ENCODE peak calls at places on chromosomes 16 and 17, in nine cellular contexts. K is NCI-H526; U is lower lobe of right lung; D is MG63; N is neural progenitor cell; W is skeletal muscle cell; J is GDM1; V is activated CD8-positive, alpha-beta T cell treated with anti-CD3 and anti-CD28 coated beads, Interleukin-2, amount 10 ng/mL, durations not matched to agents 7 days and 5 days; A is A549. X is an unnamed sample.
A peak's percentile ranks its signal among the peaks of the same experiment; 100 is the strongest.

GRCh38 chr16:74325331-74325730 is 28.7 kb downstream of the PSMD7 start:
- DNase-seq in K (no peak), U (no peak), D (no peak), N (no peak), W (no peak), J (no peak), V (no peak), A (no peak), X (no peak)

GRCh38 chr17:77802811-77803220 is 155.7 kb upstream of the TNRC6C start:
- DNase-seq in K (peak; percentile 79), U (no peak), D (no peak), N (peak; percentile 77), W (no peak), J (no peak), V (no peak), A (no peak), X (peak; percentile 57)

GRCh38 chr16:84095466-84095865 is 21.3 kb downstream of the MBTPS1 start:
- DNase-seq in K (no peak), U (no peak), D (no peak), N (no peak), W (no peak), J (no peak), V (no peak), A (no peak), X (no peak)

GRCh38 chr16:84827131-84827574 is 7.4 kb downstream of the CRISPLD2 start:
- DNase-seq in K (no peak), U (no peak), D (no peak), N (no peak), W (no peak), J (no peak), V (no peak), A (no peak), X (no peak)

GRCh38 chr16:13873835-13874438 is 46.0 kb upstream of the ERCC4 start:
- DNase-seq in K (peak; percentile 44), U (no peak), D (no peak), N (peak; percentile 75), W (no peak), J (no peak), V (no peak), A (peak; percentile 28), X (peak; percentile 44)

GRCh38 chr16:51040637-51041036 is 110.4 kb downstream of the SALL1 start:
- DNase-seq in K (no peak), U (no peak), D (no peak), N (no peak), W (no peak), J (no peak), V (no peak), A (no peak), X (no peak)

GRCh38 chr16:6690741-6691140 is 641.9 kb upstream of the RBFOX1 start:
- DNase-seq in K (no peak), U (no peak), D (no peak), N (no peak), W (no peak), J (no peak), V (no peak), A (no peak), X (no peak)

GRCh38 chr16:82011199-82011641 is at the start of gene SDR42E1:
- DNase-seq in K (peak; percentile 68), U (peak; percentile 81), D (peak; percentile 35), N (no peak), W (no peak), J (no peak), V (peak; percentile 80), A (peak; percentile 70), X (no peak)

GRCh38 chr16:28866454-28866804 is 2.8 kb downstream of the SH2B1 start:
- DNase-seq in K (no peak), U (no peak), D (no peak), N (no peak), W (no peak), J (no peak), V (no peak), A (no peak), X (no peak)

GRCh38 chr16:24041834-24042631 is 206.2 kb downstream of the PRKCB start:
- DNase-seq in K (peak; percentile 47), U (peak; percentile 63), D (peak; percentile 47), N (peak; percentile 82), W (no peak), J (peak; percentile 9), V (peak; percentile 86), A (peak; percentile 65), X (peak; percentile 56)

GRCh38 chr17:58303981-58304734 is 23.4 kb upstream of the MPO start:
- DNase-seq in K (peak; percentile 90), U (peak; percentile 74), D (peak; percentile 56), N (peak; percentile 67), W (no peak), J (peak; percentile 57), V (peak; percentile 74), A (peak; percentile 63), X (peak; percentile 77)

GRCh38 chr16:23537390-23537789 is 19.8 kb downstream of the EARS2 start:
- DNase-seq in K (no peak), U (no peak), D (no peak), N (no peak), W (no peak), J (no peak), V (no peak), A (no peak), X (no peak)

GRCh38 chr17:46009681-46010596 is 10.9 kb downstream of the STH start:
- DNase-seq in K (no peak), U (no peak), D (no peak), N (no peak), W (no peak), J (no peak), V (no peak), A (peak; percentile 73), X (no peak)

GRCh38 chr17:16255481-16255901 is 38.5 kb downstream of the PIGL start:
- DNase-seq in K (no peak), U (peak; percentile 47), D (peak; percentile 74), N (peak; percentile 70), W (no peak), J (no peak), V (no peak), A (no peak), X (peak; percentile 57)

GRCh38 chr16:49859139-49859947 is 3.4 kb upstream of the ZNF423 start:
- DNase-seq in K (no peak), U (no peak), D (no peak), N (no peak), W (no peak), J (no peak), V (no peak), A (no peak), X (peak; percentile 65)

GRCh38 chr16:28081391-28081790 is 17.9 kb upstream of the GSG1L start:
- DNase-seq in K (no peak), U (no peak), D (no peak), N (no peak), W (no peak), J (no peak), V (no peak), A (no peak), X (no peak)

GRCh38 chr17:66191607-66192377 is at the start of gene CEP112:
- DNase-seq in K (no peak), U (peak; percentile 84), D (peak; percentile 68), N (peak; percentile 98), W (peak; percentile 16), J (peak; percentile 84), V (peak; percentile 91), A (peak; percentile 79), X (peak; percentile 92)

GRCh38 chr17:42107597-42108576 is 4.6 kb downstream of the DHX58 start:
- DNase-seq in K (peak; percentile 87), U (peak; percentile 87), D (peak; percentile 26), N (peak; percentile 97), W (no peak), J (peak; percentile 61), V (peak; percentile 95), A (peak; percentile 76), X (peak; percentile 88)

X was measured in HAP-1.